ENCODE peak calls at places on chromosome 20, in four cellular contexts. Z is A549, U is gastrocnemius medialis, H is fibroblast of lung. O is an unnamed sample.

GRCh38 chr20:23536601-23537000 is 31.7 kb downstream of the CST9L start:
- DNase-seq in Z (no peak), U (no peak), H (no peak), O (no peak)

GRCh38 chr20:60172306-60172984 is 214.2 kb downstream of the CDH26 start:
- DNase-seq in Z (no peak), U (no peak), H (no peak), O (no peak)

GRCh38 chr20:17960927-17961599 is 7.5 kb downstream of the SNX5 start:
- DNase-seq in Z (no peak), U (no peak), H (peak; percentile 67), O (no peak)

GRCh38 chr20:23995905-23996666 is 7.5 kb upstream of the GGTLC1 start:
- DNase-seq in Z (no peak), U (no peak), H (peak; percentile 4), O (peak; percentile 29)

GRCh38 chr20:51454250-51454865 is 88.2 kb downstream of the NFATC2 start:
- DNase-seq in Z (no peak), U (no peak), H (no peak), O (no peak)

GRCh38 chr20:63177785-63178444 is 38.0 kb downstream of the YTHDF1 start:
- DNase-seq in Z (no peak), U (no peak), H (no peak), O (no peak)

GRCh38 chr20:3818155-3819151 is 1.9 kb upstream of the AP5S1 start:
- DNase-seq in Z (peak; percentile 89), U (peak; percentile 78), H (peak; percentile 74), O (peak; percentile 79)

GRCh38 chr20:58898629-58899028 is 46.1 kb downstream of the GNAS start:
- DNase-seq in Z (no peak), U (no peak), H (no peak), O (no peak)

GRCh38 chr20:5608448-5609161 is 141.6 kb upstream of the SHLD1 start:
- DNase-seq in Z (no peak), U (no peak), H (peak; percentile 47), O (no peak)

GRCh38 chr20:45835230-45836224 is 1.9 kb downstream of the SNX21 start:
- DNase-seq in Z (no peak), U (peak; percentile 87), H (peak; percentile 66), O (peak; percentile 49)

GRCh38 chr20:15867899-15868298 is 705.3 kb downstream of the KIF16B start:
- DNase-seq in Z (no peak), U (no peak), H (no peak), O (no peak)

GRCh38 chr20:45153147-45153546 is 21.6 kb upstream of the PI3 start:
- DNase-seq in Z (no peak), U (no peak), H (no peak), O (no peak)

DNA sequence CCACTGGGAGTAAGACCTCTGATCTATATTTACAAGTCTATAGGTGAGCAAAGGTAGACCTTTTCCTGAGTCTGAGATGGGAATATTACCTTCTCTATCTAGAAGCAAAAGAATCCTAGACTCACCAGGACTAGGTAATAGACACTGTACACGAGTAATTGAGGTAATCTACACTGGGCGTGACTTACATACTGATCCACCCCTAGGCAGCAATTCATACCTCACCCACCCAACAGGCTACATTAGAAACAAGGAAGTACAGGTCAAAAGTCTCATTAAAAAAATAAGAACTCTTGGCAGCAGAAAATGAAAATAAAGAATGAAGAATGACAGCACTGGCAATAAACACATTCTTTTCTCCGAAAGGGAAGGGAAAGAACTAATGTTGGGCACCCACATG is 7.6 kb downstream of the CSNK2A1 start:
- DNase-seq in Z (no peak), U (no peak), H (peak; percentile 33), O (no peak)
- H3K4me3 ChIP-seq in Z (no peak overlapping the region), U (no peak overlapping the region), H (no peak overlapping the region), O (no peak overlapping the region)

GRCh38 chr20:47726632-47727031 is 58.6 kb downstream of the SULF2 start:
- DNase-seq in Z (no peak), U (no peak), H (no peak), O (no peak)

GRCh38 chr20:47725248-47725973 is 59.9 kb downstream of the SULF2 start:
- DNase-seq in Z (peak; percentile 85), U (peak; percentile 36), H (peak; percentile 77), O (peak; percentile 57)

GRCh38 chr20:47723322-47723721 is 62.0 kb downstream of the SULF2 start:
- DNase-seq in Z (no peak), U (no peak), H (no peak), O (no peak)

GRCh38 chr20:47724398-47724797 is 60.9 kb downstream of the SULF2 start:
- DNase-seq in Z (no peak), U (no peak), H (no peak), O (no peak)

GRCh38 chr20:47724910-47725247 is 60.4 kb downstream of the SULF2 start:
- DNase-seq in Z (no peak), U (no peak), H (no peak), O (no peak)
- H3K4me3 ChIP-seq in Z (no peak overlapping the region), U (no peak overlapping the region), H (no peak overlapping the region), O (no peak overlapping the region)

GRCh38 chr20:32894711-32895355 is 36.1 kb downstream of the EFCAB8 start:
- DNase-seq in Z (no peak), U (no peak), H (no peak), O (no peak)
- H3K4me3 ChIP-seq in Z (no peak overlapping the region), U (no peak overlapping the region), H (no peak overlapping the region), O (no peak overlapping the region)

GRCh38 chr20:48826883-48827771 is 672 bp downstream of the PREX1 start:
- DNase-seq in Z (no peak), U (no peak), H (peak; percentile 39), O (no peak)

GRCh38 chr20:48827880-48828733 is at the start of gene PREX1:
- DNase-seq in Z (peak; percentile 77), U (peak; percentile 70), H (peak; percentile 79), O (peak; percentile 45)

GRCh38 chr20:48829940-48830339 is 2.1 kb upstream of the PREX1 start:
- DNase-seq in Z (no peak), U (no peak), H (no peak), O (no peak)

GRCh38 chr20:48830826-48831318 is 3.1 kb upstream of the PREX1 start:
- DNase-seq in Z (no peak), U (no peak), H (no peak), O (no peak)

GRCh38 chr20:48828734-48829460 is 1.1 kb upstream of the PREX1 start:
- DNase-seq in Z (peak; percentile 43), U (no peak), H (no peak), O (no peak)
- H3K4me3 ChIP-seq in Z (peak overlapping the region; percentile 84), U (peak overlapping the region; percentile 62), H (peak overlapping the region; percentile 57), O (peak overlapping the region; percentile 47)

O was measured in tibial nerve.